ENCODE peak calls at places on chromosomes 5 and 9, in eight cellular contexts. One of them, this sample, is unnamed.

GRCh38 chr9:14351206-14351605 is 37.3 kb upstream of the NFIB start:
- DNase-seq in EH: no peak
- DNase-seq in mucosa of gallbladder: no peak
- DNase-seq in T-helper 1 cell: no peak
- DNase-seq in OCI-M1: no peak
- DNase-seq in endothelial cell: no peak
- DNase-seq in stimulated activated CD8-positive, alpha-beta memory T cell treated with anti-CD3 and anti-CD28 coated beads, Interleukin-12 subunit alpha, Interleukin-12 subunit beta, amount 100 ng/mL, for 1 hour: no peak
- DNase-seq in cardiac fibroblast: no peak
- DNase-seq in this sample: no peak

GRCh38 chr5:160792281-160792680 is 59.7 kb downstream of the ATP10B start:
- DNase-seq in mucosa of gallbladder: no peak
- DNase-seq in EH: no peak
- DNase-seq in endothelial cell: no peak
- DNase-seq in OCI-M1: peak
- DNase-seq in stimulated activated CD8-positive, alpha-beta memory T cell treated with anti-CD3 and anti-CD28 coated beads, Interleukin-12 subunit alpha, Interleukin-12 subunit beta, amount 100 ng/mL, for 1 hour: no peak
- DNase-seq in cardiac fibroblast: no peak
- DNase-seq in T-helper 1 cell: no peak
- DNase-seq in this sample: no peak

GRCh38 chr9:120892748-120893584 is 16.0 kb upstream of the PHF19 start:
- DNase-seq in OCI-M1: peak
- DNase-seq in T-helper 1 cell: peak
- DNase-seq in EH: peak
- DNase-seq in cardiac fibroblast: peak
- DNase-seq in mucosa of gallbladder: no peak
- DNase-seq in stimulated activated CD8-positive, alpha-beta memory T cell treated with anti-CD3 and anti-CD28 coated beads, Interleukin-12 subunit alpha, Interleukin-12 subunit beta, amount 100 ng/mL, for 1 hour: peak
- DNase-seq in endothelial cell: no peak
- DNase-seq in this sample: peak

GRCh38 chr9:132800038-132800648 is 77.9 kb downstream of the AK8 start:
- DNase-seq in endothelial cell: peak
- DNase-seq in mucosa of gallbladder: peak
- DNase-seq in cardiac fibroblast: peak
- DNase-seq in OCI-M1: peak
- DNase-seq in stimulated activated CD8-positive, alpha-beta memory T cell treated with anti-CD3 and anti-CD28 coated beads, Interleukin-12 subunit alpha, Interleukin-12 subunit beta, amount 100 ng/mL, for 1 hour: peak
- DNase-seq in T-helper 1 cell: peak
- DNase-seq in EH: peak
- DNase-seq in this sample: peak

GRCh38 chr9:114156311-114156657 is 947 bp downstream of the COL27A1 start:
- DNase-seq in stimulated activated CD8-positive, alpha-beta memory T cell treated with anti-CD3 and anti-CD28 coated beads, Interleukin-12 subunit alpha, Interleukin-12 subunit beta, amount 100 ng/mL, for 1 hour: no peak
- DNase-seq in OCI-M1: no peak
- DNase-seq in T-helper 1 cell: peak
- DNase-seq in mucosa of gallbladder: peak
- DNase-seq in endothelial cell: no peak
- DNase-seq in EH: no peak
- DNase-seq in cardiac fibroblast: peak
- DNase-seq in this sample: no peak

GRCh38 chr5:169521366-169521983 is 62.1 kb upstream of the SPDL1 start:
- DNase-seq in EH: no peak
- DNase-seq in T-helper 1 cell: no peak
- DNase-seq in mucosa of gallbladder: peak
- DNase-seq in endothelial cell: no peak
- DNase-seq in OCI-M1: no peak
- DNase-seq in cardiac fibroblast: no peak
- DNase-seq in stimulated activated CD8-positive, alpha-beta memory T cell treated with anti-CD3 and anti-CD28 coated beads, Interleukin-12 subunit alpha, Interleukin-12 subunit beta, amount 100 ng/mL, for 1 hour: no peak
- DNase-seq in this sample: no peak

GRCh38 chr5:150511641-150512367 is 3.9 kb downstream of the NDST1 start:
- DNase-seq in endothelial cell: peak
- DNase-seq in mucosa of gallbladder: peak
- DNase-seq in OCI-M1: no peak
- DNase-seq in stimulated activated CD8-positive, alpha-beta memory T cell treated with anti-CD3 and anti-CD28 coated beads, Interleukin-12 subunit alpha, Interleukin-12 subunit beta, amount 100 ng/mL, for 1 hour: no peak
- DNase-seq in cardiac fibroblast: peak
- DNase-seq in T-helper 1 cell: no peak
- DNase-seq in EH: peak
- DNase-seq in this sample: no peak

GRCh38 chr9:123523828-123524227 is 167.8 kb downstream of the CRB2 start:
- DNase-seq in stimulated activated CD8-positive, alpha-beta memory T cell treated with anti-CD3 and anti-CD28 coated beads, Interleukin-12 subunit alpha, Interleukin-12 subunit beta, amount 100 ng/mL, for 1 hour: no peak
- DNase-seq in T-helper 1 cell: no peak
- DNase-seq in OCI-M1: no peak
- DNase-seq in cardiac fibroblast: no peak
- DNase-seq in endothelial cell: no peak
- DNase-seq in EH: no peak
- DNase-seq in mucosa of gallbladder: no peak
- DNase-seq in this sample: no peak

GRCh38 chr9:38022995-38023394 is 46.0 kb downstream of the SHB start:
- DNase-seq in endothelial cell: no peak
- DNase-seq in cardiac fibroblast: no peak
- DNase-seq in stimulated activated CD8-positive, alpha-beta memory T cell treated with anti-CD3 and anti-CD28 coated beads, Interleukin-12 subunit alpha, Interleukin-12 subunit beta, amount 100 ng/mL, for 1 hour: no peak
- DNase-seq in EH: no peak
- DNase-seq in T-helper 1 cell: no peak
- DNase-seq in mucosa of gallbladder: peak
- DNase-seq in OCI-M1: no peak
- DNase-seq in this sample: no peak

GRCh38 chr9:84857224-84857623 is 187.7 kb downstream of the NTRK2 start:
- DNase-seq in EH: peak
- DNase-seq in endothelial cell: no peak
- DNase-seq in stimulated activated CD8-positive, alpha-beta memory T cell treated with anti-CD3 and anti-CD28 coated beads, Interleukin-12 subunit alpha, Interleukin-12 subunit beta, amount 100 ng/mL, for 1 hour: no peak
- DNase-seq in OCI-M1: no peak
- DNase-seq in T-helper 1 cell: no peak
- DNase-seq in cardiac fibroblast: peak
- DNase-seq in mucosa of gallbladder: no peak
- DNase-seq in this sample: no peak

GRCh38 chr9:88092699-88093359 is 45.4 kb downstream of the SPATA31C2 start:
- DNase-seq in EH: no peak
- DNase-seq in mucosa of gallbladder: peak
- DNase-seq in stimulated activated CD8-positive, alpha-beta memory T cell treated with anti-CD3 and anti-CD28 coated beads, Interleukin-12 subunit alpha, Interleukin-12 subunit beta, amount 100 ng/mL, for 1 hour: no peak
- DNase-seq in T-helper 1 cell: no peak
- DNase-seq in OCI-M1: no peak
- DNase-seq in cardiac fibroblast: peak
- DNase-seq in endothelial cell: peak
- DNase-seq in this sample: no peak

GRCh38 chr5:37043693-37044092 is 167.1 kb downstream of the NIPBL start:
- DNase-seq in EH: peak
- DNase-seq in T-helper 1 cell: no peak
- DNase-seq in endothelial cell: no peak
- DNase-seq in OCI-M1: peak
- DNase-seq in mucosa of gallbladder: no peak
- DNase-seq in stimulated activated CD8-positive, alpha-beta memory T cell treated with anti-CD3 and anti-CD28 coated beads, Interleukin-12 subunit alpha, Interleukin-12 subunit beta, amount 100 ng/mL, for 1 hour: no peak
- DNase-seq in cardiac fibroblast: peak
- DNase-seq in this sample: no peak

GRCh38 chr9:102113191-102113590 is 374.7 kb upstream of the GRIN3A start:
- DNase-seq in mucosa of gallbladder: no peak
- DNase-seq in EH: no peak
- DNase-seq in endothelial cell: no peak
- DNase-seq in OCI-M1: no peak
- DNase-seq in cardiac fibroblast: peak
- DNase-seq in stimulated activated CD8-positive, alpha-beta memory T cell treated with anti-CD3 and anti-CD28 coated beads, Interleukin-12 subunit alpha, Interleukin-12 subunit beta, amount 100 ng/mL, for 1 hour: no peak
- DNase-seq in T-helper 1 cell: no peak
- DNase-seq in this sample: no peak

GRCh38 chr5:15995206-15996052 is 184.2 kb downstream of the MARCHF11 start:
- DNase-seq in cardiac fibroblast: peak
- DNase-seq in endothelial cell: no peak
- DNase-seq in mucosa of gallbladder: no peak
- DNase-seq in OCI-M1: peak
- DNase-seq in EH: peak
- DNase-seq in T-helper 1 cell: no peak
- DNase-seq in stimulated activated CD8-positive, alpha-beta memory T cell treated with anti-CD3 and anti-CD28 coated beads, Interleukin-12 subunit alpha, Interleukin-12 subunit beta, amount 100 ng/mL, for 1 hour: no peak
- DNase-seq in this sample: no peak